ENCODE peak calls at places on chromosomes 11 and 22, in five cellular contexts. One of them, this sample, is unnamed.

GRCh38 chr22:44755956-44756361 is 3.6 kb downstream of the ARHGAP8 start:
- DNase-seq in GM12878: no peak
- DNase-seq in HCT116: peak
- DNase-seq in K562: no peak
- DNase-seq in H1: no peak
- DNase-seq in this sample: peak

GRCh38 chr22:30279389-30279788 is 9.9 kb downstream of the CASTOR1 start:
- DNase-seq in H1: no peak
- DNase-seq in HCT116: no peak
- DNase-seq in K562: no peak
- DNase-seq in GM12878: no peak
- DNase-seq in this sample: no peak

GRCh38 chr22:46300491-46300890 is 3.8 kb downstream of the GTSE1 start:
- DNase-seq in HCT116: no peak
- DNase-seq in K562: no peak
- DNase-seq in H1: no peak
- DNase-seq in GM12878: no peak
- DNase-seq in this sample: no peak

GRCh38 chr11:28834877-28835276 is 726.7 kb downstream of the METTL15 start:
- DNase-seq in HCT116: no peak
- DNase-seq in H1: no peak
- DNase-seq in GM12878: no peak
- DNase-seq in K562: no peak
- DNase-seq in this sample: no peak

GRCh38 chr11:59289356-59289755 is 69.3 kb upstream of the OR5AN1 start:
- DNase-seq in H1: no peak
- DNase-seq in HCT116: no peak
- DNase-seq in GM12878: no peak
- DNase-seq in K562: no peak
- DNase-seq in this sample: no peak

GRCh38 chr11:31437742-31438435 is 68.2 kb downstream of the DNAJC24 start:
- DNase-seq in K562: no peak
- DNase-seq in H1: no peak
- DNase-seq in HCT116: no peak
- DNase-seq in GM12878: no peak
- DNase-seq in this sample: no peak

GRCh38 chr11:68542617-68543016 is 82.1 kb downstream of the PPP6R3 start:
- DNase-seq in K562: no peak
- DNase-seq in H1: no peak
- DNase-seq in HCT116: no peak
- DNase-seq in GM12878: no peak
- DNase-seq in this sample: no peak

GRCh38 chr11:111911563-111912401 is at the start of gene CRYAB:
- DNase-seq in HCT116: no peak
- DNase-seq in GM12878: no peak
- DNase-seq in H1: no peak
- DNase-seq in K562: peak
- DNase-seq in this sample: no peak

GRCh38 chr22:48892571-48893287 is 934.9 kb downstream of the BRD1 start:
- DNase-seq in H1: no peak
- DNase-seq in K562: no peak
- DNase-seq in GM12878: no peak
- DNase-seq in HCT116: no peak
- DNase-seq in this sample: no peak

DNA sequence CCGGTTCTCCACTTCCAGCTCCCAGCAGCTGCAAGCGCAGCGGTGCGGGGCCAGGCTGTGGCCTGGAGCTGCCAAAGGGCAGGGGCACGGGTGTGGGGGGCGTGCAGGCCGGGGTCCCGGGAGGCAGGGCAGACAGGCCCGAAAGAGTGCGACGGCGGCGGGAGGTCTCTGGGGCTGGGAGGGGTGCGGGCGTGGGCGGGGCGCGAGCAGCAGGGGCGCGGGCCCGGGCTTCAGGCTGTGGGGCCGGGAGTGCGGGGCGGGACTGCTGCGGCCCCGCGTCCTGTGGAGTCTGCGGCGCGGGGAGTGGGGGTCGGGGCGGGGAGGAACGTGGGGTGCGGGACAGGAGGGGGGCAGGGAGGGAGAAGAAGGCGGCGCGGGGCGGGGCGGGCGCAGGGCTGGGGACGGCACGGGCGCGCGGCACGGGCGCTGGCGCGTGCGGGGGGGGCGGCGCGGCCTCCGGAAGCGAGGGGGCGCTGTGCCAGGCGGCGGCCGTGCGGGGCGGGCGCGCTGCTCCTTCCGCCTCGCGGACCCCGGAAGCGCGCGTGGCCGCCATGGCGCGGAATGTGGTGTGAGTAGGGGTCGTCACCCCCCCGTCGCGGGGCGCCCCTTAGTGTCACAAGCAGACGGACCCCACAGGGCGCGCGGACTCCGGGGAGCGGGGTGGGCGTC is at the start of gene MRPL23:
- DNase-seq in H1: no peak
- DNase-seq in HCT116: no peak
- DNase-seq in GM12878: no peak
- DNase-seq in K562: no peak
- DNase-seq in this sample: no peak
- TF ChIP-seq JUND in H1: no peak
- TF ChIP-seq JUND in HCT116: no peak
- TF ChIP-seq JUND in GM12878: no peak
- TF ChIP-seq JUND in K562: no peak
- TF ChIP-seq JUND in this sample: no peak

GRCh38 chr11:62399172-62399867 is 19.5 kb upstream of the SCGB1A1 start:
- DNase-seq in HCT116: no peak
- DNase-seq in GM12878: no peak
- DNase-seq in K562: no peak
- DNase-seq in H1: no peak
- DNase-seq in this sample: no peak

GRCh38 chr11:62395885-62396778 is 22.7 kb upstream of the SCGB1A1 start:
- DNase-seq in HCT116: no peak
- DNase-seq in GM12878: no peak
- DNase-seq in K562: no peak
- DNase-seq in H1: no peak
- DNase-seq in this sample: no peak

GRCh38 chr11:62400281-62400680 is 18.6 kb upstream of the SCGB1A1 start:
- DNase-seq in H1: no peak
- DNase-seq in K562: no peak
- DNase-seq in HCT116: no peak
- DNase-seq in GM12878: no peak
- DNase-seq in this sample: no peak

GRCh38 chr11:62399868-62400245 is 19.0 kb upstream of the SCGB1A1 start:
- DNase-seq in GM12878: no peak
- DNase-seq in H1: no peak
- DNase-seq in HCT116: no peak
- DNase-seq in K562: no peak
- DNase-seq in this sample: no peak

DNA sequence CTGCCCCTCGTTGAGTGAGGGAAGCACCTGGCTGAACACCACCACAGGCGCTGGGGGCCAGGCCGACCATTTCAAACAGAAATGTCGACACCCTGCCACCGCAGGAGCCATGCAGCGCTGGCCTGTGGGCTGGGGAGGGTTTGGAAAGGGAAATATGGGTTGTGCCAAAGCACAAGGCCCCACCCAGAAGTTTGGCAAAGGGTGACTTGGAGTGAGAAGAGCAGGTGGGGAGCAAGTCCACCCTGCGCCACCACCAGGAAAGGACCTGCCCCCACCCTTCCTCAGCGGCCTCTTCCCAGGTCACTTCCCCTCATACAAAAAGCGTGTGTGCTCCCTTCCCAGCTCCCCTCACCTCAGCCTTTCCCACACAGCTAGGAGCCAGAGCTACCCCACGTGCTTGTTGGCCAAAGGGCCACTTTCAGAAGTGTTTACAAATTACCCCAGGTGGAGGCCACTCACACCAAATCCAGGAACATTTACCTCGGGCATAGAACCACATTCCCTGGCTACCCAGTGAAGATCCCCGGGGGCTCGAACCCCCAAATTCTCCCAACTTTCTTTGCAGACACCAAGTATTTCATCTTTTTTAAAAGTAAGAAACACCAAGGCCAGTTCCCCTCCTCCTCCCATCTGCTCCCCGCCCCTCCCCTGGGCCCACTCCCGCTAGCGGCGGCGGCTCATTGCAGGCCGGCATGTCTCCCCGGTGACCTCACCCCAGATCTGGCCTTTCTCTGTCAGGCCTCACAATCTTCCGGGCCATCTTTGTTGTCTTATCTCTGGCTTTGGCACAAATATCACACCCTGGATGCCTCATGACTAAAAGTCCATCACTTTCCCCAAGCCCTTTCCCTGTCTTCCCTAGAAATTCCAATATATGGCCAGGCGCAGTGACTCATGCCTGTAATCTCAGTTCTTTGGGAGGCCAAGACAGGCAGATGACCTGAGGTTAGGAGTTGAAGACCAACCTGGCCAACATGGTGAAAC is 20.5 kb upstream of the SCGB1A1 start:
- DNase-seq in GM12878: no peak
- DNase-seq in K562: peak
- DNase-seq in H1: no peak
- DNase-seq in HCT116: no peak
- DNase-seq in this sample: no peak
- TF ChIP-seq JUND in GM12878: no peak
- TF ChIP-seq JUND in K562: peak
- TF ChIP-seq JUND in H1: no peak
- TF ChIP-seq JUND in HCT116: no peak
- TF ChIP-seq JUND in this sample: no peak

DNA sequence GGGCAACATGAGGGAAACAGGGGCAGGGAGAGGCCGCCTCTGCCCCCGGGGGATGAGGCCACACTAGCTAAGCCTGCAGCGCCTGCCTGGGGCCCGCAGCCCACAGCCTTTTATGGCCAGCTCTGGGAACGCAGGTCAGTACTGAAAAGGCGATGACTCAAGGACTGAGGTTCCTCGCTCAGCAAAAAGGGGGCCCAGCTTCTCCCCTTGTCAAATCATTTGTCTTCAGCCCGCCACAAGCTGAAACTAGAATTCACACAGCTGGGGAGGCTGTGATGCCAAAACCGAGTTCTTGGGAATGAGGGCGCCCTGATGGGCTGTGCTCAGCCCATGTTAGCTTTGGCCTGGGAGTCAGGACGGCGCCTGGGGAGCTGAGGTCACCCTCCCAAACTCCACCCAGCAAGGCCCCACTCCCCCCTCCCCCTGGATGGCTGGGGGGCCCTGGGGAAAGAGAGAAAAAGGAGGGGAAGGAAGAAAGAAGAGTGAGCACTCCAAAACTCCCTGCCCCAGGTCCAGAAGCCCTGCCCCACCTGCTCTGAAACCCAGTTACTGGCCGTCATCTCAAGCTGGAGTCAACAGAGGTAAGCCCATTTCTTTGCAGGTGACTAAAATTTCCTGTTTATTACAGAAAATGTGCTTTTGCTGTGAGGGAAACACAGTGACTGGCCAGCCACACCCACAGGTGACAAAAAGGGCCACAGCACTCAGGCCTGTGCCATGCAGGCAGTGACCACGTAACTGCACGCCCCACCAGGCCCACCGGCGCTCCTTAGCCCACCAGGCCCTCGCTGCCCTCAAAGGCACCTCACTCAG is 13.7 kb downstream of the EHD1 start:
- DNase-seq in HCT116: no peak
- DNase-seq in GM12878: no peak
- DNase-seq in K562: peak
- DNase-seq in H1: no peak
- DNase-seq in this sample: no peak
- TF ChIP-seq JUND in HCT116: no peak
- TF ChIP-seq JUND in GM12878: no peak
- TF ChIP-seq JUND in K562: no peak
- TF ChIP-seq JUND in H1: no peak
- TF ChIP-seq JUND in this sample: no peak

DNA sequence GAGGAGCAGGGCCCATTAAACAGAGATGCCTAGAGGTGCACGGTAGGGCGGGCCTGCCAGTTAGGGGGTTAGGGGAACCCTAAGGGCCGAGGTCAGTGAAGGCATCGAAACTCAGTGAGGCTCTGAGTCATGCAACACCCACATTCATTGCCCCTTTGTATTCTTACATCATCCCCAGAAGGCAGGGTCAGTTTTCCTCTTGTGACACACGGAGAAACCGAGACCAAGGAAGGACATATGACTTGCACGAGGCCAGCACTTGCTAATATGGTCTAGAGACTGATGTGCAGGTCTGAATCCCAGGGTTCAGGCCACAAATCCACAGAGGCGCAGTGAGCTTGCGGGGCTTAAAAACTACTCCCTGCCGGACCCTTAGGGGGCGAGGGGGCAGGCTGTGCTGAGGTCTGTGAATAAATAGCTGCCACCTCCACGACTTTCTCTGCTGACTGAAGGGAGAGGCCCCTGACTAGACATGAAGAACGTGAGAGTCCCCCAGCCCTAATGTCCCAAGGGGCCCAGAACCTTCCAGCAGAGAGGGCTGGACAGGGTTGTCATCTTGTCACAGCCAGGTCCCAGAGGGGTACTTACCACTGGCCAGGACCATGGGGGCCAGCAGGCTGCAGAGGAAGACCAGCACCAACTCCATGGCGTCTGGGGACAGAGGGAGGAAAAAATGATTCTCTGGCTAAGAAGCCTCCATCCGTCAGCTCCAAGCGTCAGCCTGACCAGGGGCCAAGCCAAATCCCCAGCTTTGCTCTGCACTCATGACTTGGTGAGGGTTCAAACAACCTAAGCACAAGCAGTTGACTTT is 17.8 kb upstream of the FXYD2 start:
- DNase-seq in GM12878: no peak
- DNase-seq in HCT116: no peak
- DNase-seq in K562: no peak
- DNase-seq in H1: peak
- DNase-seq in this sample: no peak
- TF ChIP-seq JUND in GM12878: no peak
- TF ChIP-seq JUND in HCT116: no peak
- TF ChIP-seq JUND in K562: peak
- TF ChIP-seq JUND in H1: no peak
- TF ChIP-seq JUND in this sample: no peak

DNA sequence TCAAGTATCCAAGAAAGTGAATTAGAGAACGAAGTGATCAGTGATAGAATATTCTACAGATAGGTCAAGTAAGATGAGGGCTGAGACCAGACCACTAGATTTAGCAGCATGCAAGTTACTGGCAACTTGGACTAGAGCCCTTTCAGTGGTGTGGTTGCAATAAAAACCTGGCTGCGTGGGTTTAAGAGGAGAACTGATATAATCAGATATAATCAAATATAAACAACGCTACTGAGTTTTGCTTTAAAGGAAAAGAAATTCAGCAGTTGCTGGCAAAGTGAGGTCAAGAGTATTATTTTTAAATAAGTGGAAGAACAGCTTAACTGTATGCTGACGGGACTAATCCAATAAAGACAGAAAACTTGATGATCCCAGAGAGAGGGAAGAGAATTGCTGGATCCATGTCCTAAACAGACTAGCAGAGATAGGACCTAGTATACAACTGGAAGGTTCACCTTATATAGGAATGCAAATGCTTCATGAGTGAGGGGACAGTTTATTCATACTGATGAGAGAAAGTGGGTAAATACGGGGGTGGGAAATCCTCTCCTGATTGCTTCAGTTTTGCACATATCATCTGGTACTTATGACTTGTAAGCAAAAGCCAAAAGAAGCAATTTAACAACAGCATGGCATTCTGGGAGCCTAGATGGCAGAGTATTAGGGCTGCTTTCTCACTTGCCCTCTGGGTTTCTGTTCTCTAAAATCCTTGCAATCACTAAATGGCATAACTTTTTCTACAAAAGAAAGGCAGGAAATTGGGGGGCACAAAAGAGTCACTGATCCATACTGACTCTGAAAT is 146.2 kb downstream of the RBFOX2 start:
- DNase-seq in H1: no peak
- DNase-seq in GM12878: no peak
- DNase-seq in K562: no peak
- DNase-seq in HCT116: no peak
- DNase-seq in this sample: no peak
- TF ChIP-seq JUND in H1: no peak
- TF ChIP-seq JUND in GM12878: no peak
- TF ChIP-seq JUND in K562: no peak
- TF ChIP-seq JUND in HCT116: no peak
- TF ChIP-seq JUND in this sample: no peak